ENCODE peak calls at places on chromosomes 5 and 9, in six cellular contexts. N is H9; H is iris pigment epithelial cell; J is posterior vena cava; L is KBM-7; M is CD4-positive, alpha-beta T cell. Y is an unnamed sample.

GRCh38 chr5:158942217-158942616 is 157.5 kb downstream of the EBF1 start:
- DNase-seq in N (no peak), H (peak), J (no peak), L (no peak), M (no peak), Y (no peak)

GRCh38 chr9:109568568-109569210 is 70.6 kb upstream of the PTPN3 start:
- DNase-seq in N (no peak), H (no peak), J (no peak), L (no peak), M (no peak), Y (no peak)

GRCh38 chr9:137064027-137064879 is 6.1 kb downstream of the SAPCD2 start:
- DNase-seq in N (peak), H (peak), J (peak), L (no peak), M (peak), Y (peak)

GRCh38 chr5:65830856-65831255 is 95.5 kb upstream of the ERBIN start:
- DNase-seq in N (no peak), H (no peak), J (no peak), L (no peak), M (no peak), Y (no peak)

GRCh38 chr5:142769793-142770649 is at the start of gene ARHGAP26:
- DNase-seq in N (peak), H (peak), J (peak), L (peak), M (peak), Y (peak)

GRCh38 chr5:90529939-90530677 is 724 bp upstream of the LYSMD3 start:
- DNase-seq in N (peak), H (peak), J (peak), L (peak), M (peak), Y (peak)

GRCh38 chr9:71766663-71767062 is 1.6 kb downstream of the CEMIP2 start:
- DNase-seq in N (no peak), H (no peak), J (no peak), L (no peak), M (no peak), Y (no peak)

GRCh38 chr9:37283730-37284235 is 138.7 kb upstream of the GRHPR start:
- DNase-seq in N (no peak), H (peak), J (no peak), L (peak), M (no peak), Y (no peak)

GRCh38 chr5:178149199-178149932 is 4.3 kb downstream of the NHP2 start:
- DNase-seq in N (no peak), H (peak), J (no peak), L (no peak), M (no peak), Y (no peak)

GRCh38 chr9:128575469-128575868 is 23.1 kb downstream of the SPTAN1 start:
- DNase-seq in N (no peak), H (peak), J (no peak), L (no peak), M (no peak), Y (no peak)

GRCh38 chr5:53126514-53126913 is 17.0 kb upstream of the MOCS2 start:
- DNase-seq in N (no peak), H (peak), J (no peak), L (no peak), M (no peak), Y (no peak)

GRCh38 chr5:2603176-2603575 is 148.3 kb downstream of the IRX2 start:
- DNase-seq in N (no peak), H (no peak), J (no peak), L (no peak), M (no peak), Y (no peak)

GRCh38 chr5:134026521-134027202 is 21.9 kb upstream of the VDAC1 start:
- DNase-seq in N (peak), H (peak), J (no peak), L (peak), M (peak), Y (peak)

GRCh38 chr5:179377421-179378115 is 32.3 kb upstream of the ADAMTS2 start:
- DNase-seq in N (peak), H (no peak), J (peak), L (no peak), M (no peak), Y (no peak)

Y was measured in endothelial cell.